ENCODE peak calls at places on chromosomes 4 and X, in four cellular contexts. Y is psoas muscle, I is GM12878, O is body of pancreas. S is an unnamed sample.

GRCh38 chrX:49988128-49988527 is 65.7 kb downstream of the CLCN5 start:
- ATAC-seq in Y (no peak), O (no peak), I (no peak), S (no peak)

GRCh38 chr4:105473340-105474109 is at the start of gene PPA2:
- ATAC-seq in I (peak; percentile 88), Y (peak; percentile 96), O (peak; percentile 94), S (peak; percentile 95)

GRCh38 chr4:157057187-157057586 is 18.8 kb upstream of the GLRB start:
- ATAC-seq in Y (no peak), O (no peak), I (no peak), S (no peak)

GRCh38 chr4:34043131-34043530 is 2201.2 kb downstream of the ARAP2 start:
- ATAC-seq in Y (no peak), O (no peak), I (no peak), S (no peak)

GRCh38 chr4:164405774-164406173 is 348.2 kb upstream of the SMIM31 start:
- ATAC-seq in Y (no peak), O (no peak), I (no peak), S (no peak)

GRCh38 chr4:81518762-81519427 is 47.2 kb upstream of the RASGEF1B start:
- ATAC-seq in O (no peak), I (no peak), Y (no peak), S (no peak)

GRCh38 chrX:99078301-99078700 is 1331.8 kb downstream of the PCDH19 start:
- ATAC-seq in O (no peak), I (no peak), Y (no peak), S (no peak)

GRCh38 chr4:181854142-181854541 is 389.1 kb upstream of the TENM3 start:
- ATAC-seq in I (no peak), Y (no peak), O (no peak), S (no peak)

GRCh38 chrX:45592067-45592466 is 391.4 kb upstream of the DIPK2B start:
- ATAC-seq in Y (no peak), O (no peak), I (no peak), S (no peak)

GRCh38 chr4:31071807-31072486 is 351.8 kb downstream of the PCDH7 start:
- ATAC-seq in Y (no peak), I (no peak), O (no peak), S (no peak)

GRCh38 chrX:70422886-70423336 is at the start of gene GDPD2:
- ATAC-seq in Y (peak; percentile 42), I (peak; percentile 70), O (peak; percentile 83), S (no peak)

GRCh38 chrX:152418025-152418424 is 33.1 kb downstream of the GABRA3 start:
- ATAC-seq in O (no peak), Y (no peak), I (no peak), S (no peak)

GRCh38 chr4:48038666-48039065 is 22.1 kb downstream of the NIPAL1 start:
- ATAC-seq in I (no peak), Y (no peak), O (no peak), S (no peak)

GRCh38 chrX:11472879-11473278 is 179.7 kb downstream of the AMELX start:
- ATAC-seq in Y (no peak), O (no peak), I (no peak), S (no peak)

GRCh38 chr4:108900018-108900417 is 137.2 kb upstream of the ETNPPL start:
- ATAC-seq in I (no peak), O (no peak), Y (no peak), S (no peak)

GRCh38 chr4:40559585-40560465 is 69.8 kb downstream of the RBM47 start:
- ATAC-seq in Y (no peak), I (peak; percentile 86), O (peak; percentile 73), S (no peak)

GRCh38 chrX:119389854-119390501 is 9.2 kb upstream of the SLC25A43 start:
- ATAC-seq in Y (no peak), O (no peak), I (no peak), S (no peak)

DNA sequence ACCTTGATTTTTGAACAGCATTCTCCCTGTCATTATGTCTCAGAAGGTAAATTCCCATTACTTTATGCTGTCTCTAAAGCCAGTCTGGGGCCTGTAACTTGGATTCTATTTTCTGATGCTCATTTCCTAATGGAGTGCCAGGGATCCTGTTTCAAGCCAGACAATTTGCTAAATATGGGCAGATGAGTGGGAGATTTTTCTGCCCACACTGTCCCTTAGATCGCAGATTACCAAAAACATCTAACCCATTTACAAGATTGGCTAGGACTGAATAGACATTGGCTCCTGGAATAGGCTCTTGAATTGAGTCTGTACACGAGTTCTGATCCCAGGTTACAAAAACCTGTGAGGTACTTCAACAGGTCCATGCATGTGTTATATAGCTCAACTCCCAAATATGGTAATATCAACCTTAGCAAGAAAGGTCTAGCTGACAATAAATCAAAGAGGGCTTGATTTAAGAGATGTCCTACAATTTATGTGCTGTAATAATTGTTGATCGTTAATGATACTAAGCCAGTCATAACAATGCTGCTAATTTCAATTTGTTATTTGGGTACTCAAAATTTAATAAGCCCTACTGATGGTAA is 5.7 kb downstream of the GPC3 start:
- ATAC-seq in I (no peak), O (no peak), Y (no peak), S (no peak)
- H3K27me3 ChIP-seq in I (no peaks in the 10 kb centered on the region), O (no peaks in the 10 kb centered on the region), Y (no peaks in the 10 kb centered on the region), S (peaks cover 13% of the 10 kb centered on the region)

DNA sequence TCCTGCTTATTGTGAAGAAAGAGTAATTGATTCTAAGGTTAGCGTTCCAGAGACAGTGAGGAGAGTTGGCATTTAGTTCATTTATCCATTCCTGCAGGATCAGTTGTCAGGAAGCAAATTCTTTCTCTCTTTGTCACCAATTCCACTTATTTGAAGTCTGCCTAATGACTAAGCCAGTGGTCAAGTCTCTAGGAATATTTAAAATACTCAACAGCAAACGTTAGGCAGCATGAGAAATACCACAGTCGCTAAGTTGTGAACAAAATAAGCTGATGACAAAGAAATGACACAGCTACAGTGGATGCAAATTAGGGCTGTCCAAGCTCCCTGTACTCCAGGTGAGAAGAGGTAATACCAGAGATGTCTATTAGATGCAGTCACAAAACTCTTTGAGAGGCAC is 6.6 kb upstream of the MAGEB17 start:
- ATAC-seq in O (no peak), I (no peak), Y (no peak), S (no peak)
- H3K27ac ChIP-seq in O (no peak overlapping the region), I (no peak overlapping the region), Y (no peak overlapping the region), S (no peak overlapping the region)

GRCh38 chr4:188107931-188108843 is 1.2 kb downstream of the TRIML2 start:
- ATAC-seq in I (no peak), O (no peak), Y (no peak), S (no peak)
- TF ChIP-seq CTCF in I (no peak), O (no peak), Y (no peak), S (no peak)

DNA sequence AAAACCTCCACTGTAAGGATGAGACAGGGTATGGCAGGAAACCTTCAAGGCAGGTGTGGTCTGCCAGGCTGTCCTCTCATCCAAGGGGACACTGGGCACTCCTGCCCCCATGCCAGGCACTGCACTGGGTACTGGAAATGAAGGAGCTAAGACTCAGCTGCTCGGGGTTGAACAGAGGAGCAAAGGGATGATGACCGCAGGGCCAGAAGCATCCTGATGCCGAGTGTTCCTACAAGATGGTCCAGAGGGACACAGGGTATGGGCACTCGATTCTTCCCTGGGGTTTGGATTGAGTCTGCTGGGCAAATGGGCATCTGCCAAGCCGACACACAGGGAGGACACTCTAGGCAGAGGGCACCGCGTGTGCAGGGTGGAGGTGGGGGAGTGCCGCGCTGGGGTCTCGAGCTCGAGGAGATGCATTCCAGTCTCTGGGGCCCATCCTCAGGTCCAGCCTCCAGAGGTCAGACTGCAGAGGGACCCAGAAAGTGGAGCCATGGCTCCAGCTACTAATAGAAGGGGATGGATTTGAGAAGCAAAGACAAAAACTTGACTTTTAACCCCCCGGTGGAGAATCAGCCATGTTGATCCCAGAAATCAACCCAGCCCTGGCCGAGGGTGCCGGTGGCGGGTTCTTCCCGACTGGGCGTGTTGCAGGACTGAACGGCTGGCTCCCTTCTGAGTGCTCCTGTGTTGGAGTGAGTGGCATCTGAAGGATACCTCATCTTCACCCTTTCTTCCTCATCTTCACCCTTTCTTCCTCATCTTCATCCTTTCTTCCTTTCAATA is 247.0 kb downstream of the AFAP1 start:
- ATAC-seq in O (no peak), I (no peak), Y (no peak), S (no peak)
- H3K27me3 ChIP-seq in O (no peaks in the 10 kb centered on the region), I (no peaks in the 10 kb centered on the region), Y (no peaks in the 10 kb centered on the region), S (no peaks in the 10 kb centered on the region)

S was measured in gastroesophageal sphincter.